ENCODE peak calls at places on chromosomes 12 and 14, in four cellular contexts. One of them, this sample, is unnamed.

GRCh38 chr14:74217672-74218448 is 21.4 kb upstream of the VSX2 start:
- DNase-seq in DMS 273 treated with DMSO at 0.1 percent for 48 hours: peak
- DNase-seq in GM23248: peak
- DNase-seq in type B pancreatic cell: peak
- DNase-seq in this sample: peak

GRCh38 chr14:104080557-104081492 is 4.7 kb upstream of the ASPG start:
- DNase-seq in type B pancreatic cell: no peak
- DNase-seq in DMS 273 treated with DMSO at 0.1 percent for 48 hours: no peak
- DNase-seq in GM23248: no peak
- DNase-seq in this sample: no peak

GRCh38 chr14:45089813-45090212 is 5.9 kb downstream of the PRPF39 start:
- DNase-seq in GM23248: peak
- DNase-seq in type B pancreatic cell: no peak
- DNase-seq in DMS 273 treated with DMSO at 0.1 percent for 48 hours: no peak
- DNase-seq in this sample: no peak

GRCh38 chr14:85579957-85580356 is 50.0 kb downstream of the FLRT2 start:
- DNase-seq in GM23248: no peak
- DNase-seq in DMS 273 treated with DMSO at 0.1 percent for 48 hours: no peak
- DNase-seq in type B pancreatic cell: no peak
- DNase-seq in this sample: no peak

GRCh38 chr12:1656894-1657293 is 27.9 kb downstream of the WNT5B start:
- DNase-seq in GM23248: no peak
- DNase-seq in type B pancreatic cell: no peak
- DNase-seq in DMS 273 treated with DMSO at 0.1 percent for 48 hours: no peak
- DNase-seq in this sample: no peak

GRCh38 chr14:32635103-32635719 is 303.5 kb upstream of the NPAS3 start:
- DNase-seq in GM23248: peak
- DNase-seq in DMS 273 treated with DMSO at 0.1 percent for 48 hours: no peak
- DNase-seq in type B pancreatic cell: no peak
- DNase-seq in this sample: no peak

GRCh38 chr14:93953739-93954515 is 22.4 kb downstream of the ASB2 start:
- DNase-seq in type B pancreatic cell: no peak
- DNase-seq in GM23248: no peak
- DNase-seq in DMS 273 treated with DMSO at 0.1 percent for 48 hours: no peak
- DNase-seq in this sample: no peak

GRCh38 chr12:9699898-9700605 is 30.5 kb downstream of the CLEC2D start:
- DNase-seq in DMS 273 treated with DMSO at 0.1 percent for 48 hours: no peak
- DNase-seq in GM23248: peak
- DNase-seq in type B pancreatic cell: no peak
- DNase-seq in this sample: no peak

GRCh38 chr12:54189198-54189539 is 384 bp upstream of the SMUG1 start:
- DNase-seq in DMS 273 treated with DMSO at 0.1 percent for 48 hours: no peak
- DNase-seq in type B pancreatic cell: no peak
- DNase-seq in GM23248: no peak
- DNase-seq in this sample: no peak

GRCh38 chr14:95993768-95994592 is 45.2 kb upstream of the C14orf132 start:
- DNase-seq in type B pancreatic cell: no peak
- DNase-seq in DMS 273 treated with DMSO at 0.1 percent for 48 hours: peak
- DNase-seq in GM23248: peak
- DNase-seq in this sample: no peak

GRCh38 chr12:11675952-11676505 is 26.6 kb downstream of the ETV6 start:
- DNase-seq in type B pancreatic cell: no peak
- DNase-seq in GM23248: peak
- DNase-seq in DMS 273 treated with DMSO at 0.1 percent for 48 hours: no peak
- DNase-seq in this sample: no peak

GRCh38 chr12:39795481-39795880 is 175.9 kb upstream of the ABCD2 start:
- DNase-seq in DMS 273 treated with DMSO at 0.1 percent for 48 hours: no peak
- DNase-seq in GM23248: no peak
- DNase-seq in type B pancreatic cell: no peak
- DNase-seq in this sample: no peak